ENCODE peak calls at places on chromosomes 2 and 18, in nine cellular contexts. H is fibroblast of lung, C is GM23248, B is PC-3, Q is colonic mucosa, N is K562, S is HCT116, T is neural progenitor cell, V is adipocyte. W is an unnamed sample.

GRCh38 chr2:168742258-168742932 is 60.0 kb upstream of the NOSTRIN start:
- DNase-seq in H (no peak), C (no peak), B (no peak), Q (no peak), N (no peak), S (no peak), T (no peak), V (no peak), W (no peak)

GRCh38 chr2:3277050-3277747 is 100.4 kb downstream of the EIPR1 start:
- DNase-seq in H (no peak), C (no peak), B (no peak), Q (no peak), N (no peak), S (no peak), T (no peak), V (no peak), W (no peak)

GRCh38 chr2:133362061-133362476 is 206.2 kb downstream of the NCKAP5 start:
- DNase-seq in H (peak; percentile 75), C (peak; percentile 71), B (peak; percentile 46), Q (no peak), N (no peak), S (no peak), T (no peak), V (peak; percentile 60), W (peak; percentile 86)

GRCh38 chr2:215002500-215002899 is 135.9 kb downstream of the ABCA12 start:
- DNase-seq in H (peak; percentile 67), C (peak; percentile 75), B (peak; percentile 59), Q (peak; percentile 19), N (peak; percentile 22), S (peak; percentile 31), T (peak; percentile 74), V (peak; percentile 87), W (no peak)

GRCh38 chr2:241842620-241843211 is 16.0 kb downstream of the PDCD1 start:
- DNase-seq in H (no peak), C (no peak), B (no peak), Q (no peak), N (no peak), S (no peak), T (no peak), V (no peak), W (no peak)

GRCh38 chr2:126808929-126809328 is 89.8 kb upstream of the TEX51 start:
- DNase-seq in H (no peak), C (no peak), B (no peak), Q (no peak), N (no peak), S (no peak), T (peak; percentile 24), V (no peak), W (no peak)

GRCh38 chr2:46803551-46803885 is 112.1 kb downstream of the MCFD2 start:
- DNase-seq in H (no peak), C (peak; percentile 30), B (no peak), Q (peak; percentile 9), N (no peak), S (no peak), T (no peak), V (no peak), W (no peak)

GRCh38 chr2:54560146-54560881 is 104.2 kb downstream of the SPTBN1 start:
- DNase-seq in H (peak; percentile 81), C (peak; percentile 84), B (peak; percentile 46), Q (peak; percentile 66), N (peak; percentile 29), S (no peak), T (peak; percentile 21), V (peak; percentile 79), W (peak; percentile 75)

GRCh38 chr18:36775396-36775795 is 53.4 kb downstream of the TPGS2 start:
- DNase-seq in H (no peak), C (no peak), B (peak; percentile 9), Q (no peak), N (no peak), S (no peak), T (no peak), V (no peak), W (peak; percentile 4)

GRCh38 chr2:23772684-23773083 is 154.2 kb downstream of the ATAD2B start:
- DNase-seq in H (no peak), C (no peak), B (no peak), Q (no peak), N (no peak), S (no peak), T (no peak), V (no peak), W (no peak)

GRCh38 chr18:8791171-8791651 is 85.9 kb downstream of the MTCL1 start:
- DNase-seq in H (no peak), C (peak; percentile 50), B (no peak), Q (no peak), N (no peak), S (no peak), T (no peak), V (peak; percentile 54), W (peak; percentile 57)

GRCh38 chr2:37387143-37387835 is 42.9 kb downstream of the QPCT start:
- DNase-seq in H (peak; percentile 39), C (peak; percentile 89), B (peak; percentile 24), Q (no peak), N (no peak), S (no peak), T (no peak), V (peak; percentile 59), W (peak; percentile 48)

GRCh38 chr18:55088000-55088401 is 128.7 kb upstream of the CCDC68 start:
- DNase-seq in H (no peak), C (peak; percentile 19), B (peak; percentile 46), Q (no peak), N (no peak), S (no peak), T (no peak), V (peak; percentile 12), W (peak; percentile 14)

GRCh38 chr2:44745922-44746321 is 195.6 kb upstream of the SIX3 start:
- DNase-seq in H (no peak), C (no peak), B (no peak), Q (no peak), N (no peak), S (no peak), T (peak; percentile 22), V (no peak), W (no peak)

GRCh38 chr2:5690718-5691658 is 1.2 kb upstream of the SOX11 start:
- DNase-seq in H (peak; percentile 63), C (peak; percentile 1), B (no peak), Q (no peak), N (no peak), S (no peak), T (peak; percentile 94), V (peak; percentile 85), W (no peak)

GRCh38 chr2:5689790-5690189 is 2.4 kb upstream of the SOX11 start:
- DNase-seq in H (no peak), C (no peak), B (no peak), Q (no peak), N (no peak), S (no peak), T (peak; percentile 49), V (no peak), W (no peak)

GRCh38 chr2:5692561-5693287 is 540 bp downstream of the SOX11 start:
- DNase-seq in H (peak; percentile 58), C (peak; percentile 17), B (no peak), Q (no peak), N (no peak), S (no peak), T (no peak), V (peak; percentile 66), W (no peak)

GRCh38 chr2:5691659-5692529 is at the start of gene SOX11:
- DNase-seq in H (peak; percentile 96), C (peak; percentile 72), B (no peak), Q (no peak), N (no peak), S (no peak), T (peak; percentile 97), V (peak; percentile 99), W (no peak)

GRCh38 chr2:5690231-5690630 is 2.0 kb upstream of the SOX11 start:
- DNase-seq in H (peak; percentile 20), C (no peak), B (no peak), Q (no peak), N (no peak), S (no peak), T (peak; percentile 23), V (peak; percentile 30), W (no peak)
- H3K9ac ChIP-seq in H (no peak overlapping the region), C (no peak overlapping the region), B (no peak overlapping the region), Q (no peak overlapping the region), N (no peak overlapping the region), S (no peak overlapping the region), T (peak overlapping the region; percentile 74), V (no peak overlapping the region), W (no peak overlapping the region)

DNA sequence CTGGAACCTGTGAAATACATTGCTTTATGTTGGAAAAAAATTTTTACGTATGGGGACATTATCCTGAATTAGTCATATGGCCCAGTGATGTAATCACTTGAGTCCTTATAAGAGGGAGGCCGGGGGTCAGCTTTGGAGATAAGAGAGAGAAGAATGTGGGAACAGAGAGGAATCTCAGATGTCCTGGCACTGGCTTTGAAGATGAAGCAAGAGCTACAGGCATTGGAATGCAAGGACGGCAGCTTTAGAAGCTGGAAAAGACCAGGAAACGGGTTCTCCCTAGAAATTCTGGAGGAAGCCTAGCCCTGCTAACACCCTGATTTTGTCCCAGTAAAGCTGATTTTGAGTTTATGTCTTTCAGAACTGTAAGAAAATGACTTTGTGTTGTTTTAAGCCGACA is 1129.9 kb upstream of the GYPC start:
- DNase-seq in H (no peak), C (no peak), B (no peak), Q (no peak), N (no peak), S (no peak), T (no peak), V (no peak), W (no peak)
- H3K9me3 ChIP-seq in H (no peaks in the 10 kb centered on the region), C (peaks cover under 1% of the 10 kb centered on the region), B (no peaks in the 10 kb centered on the region), Q (no peaks in the 10 kb centered on the region), N (no peaks in the 10 kb centered on the region), S (peaks cover 26% of the 10 kb centered on the region), T (no peaks in the 10 kb centered on the region), V (no peaks in the 10 kb centered on the region), W (peaks cover 2% of the 10 kb centered on the region)

GRCh38 chr18:23740105-23740830 is 51.0 kb downstream of the LAMA3 start:
- DNase-seq in H (peak; percentile 72), C (peak; percentile 40), B (peak; percentile 59), Q (peak; percentile 78), N (no peak), S (no peak), T (no peak), V (peak; percentile 76), W (peak; percentile 38)

GRCh38 chr18:23738575-23738974 is 49.3 kb downstream of the LAMA3 start:
- DNase-seq in H (no peak), C (no peak), B (no peak), Q (no peak), N (no peak), S (no peak), T (no peak), V (no peak), W (no peak)

GRCh38 chr18:23735021-23735464 is 45.8 kb downstream of the LAMA3 start:
- DNase-seq in H (peak; percentile 43), C (no peak), B (no peak), Q (peak; percentile 35), N (no peak), S (no peak), T (no peak), V (peak; percentile 48), W (no peak)

GRCh38 chr18:23737578-23737977 is 48.3 kb downstream of the LAMA3 start:
- DNase-seq in H (no peak), C (no peak), B (no peak), Q (no peak), N (no peak), S (no peak), T (no peak), V (no peak), W (no peak)

GRCh38 chr18:23738151-23738550 is 48.9 kb downstream of the LAMA3 start:
- DNase-seq in H (no peak), C (no peak), B (no peak), Q (no peak), N (no peak), S (no peak), T (no peak), V (no peak), W (no peak)
- H3K9ac ChIP-seq in H (no peak overlapping the region), C (no peak overlapping the region), B (no peak overlapping the region), Q (no peak overlapping the region), N (no peak overlapping the region), S (no peak overlapping the region), T (no peak overlapping the region), V (no peak overlapping the region), W (no peak overlapping the region)

GRCh38 chr2:75031906-75032803 is 73.7 kb downstream of the POLE4 start:
- DNase-seq in H (no peak), C (no peak), B (no peak), Q (no peak), N (no peak), S (no peak), T (no peak), V (no peak), W (no peak)
- H3K9me3 ChIP-seq in H (no peaks in the 10 kb centered on the region), C (no peaks in the 10 kb centered on the region), B (no peaks in the 10 kb centered on the region), Q (no peaks in the 10 kb centered on the region), N (no peaks in the 10 kb centered on the region), S (no peaks in the 10 kb centered on the region), T (no peaks in the 10 kb centered on the region), V (no peaks in the 10 kb centered on the region), W (no peaks in the 10 kb centered on the region)